ENCODE peak calls at places on chromosomes 12 and 14, in five cellular contexts. P is stimulated activated CD8-positive, alpha-beta memory T cell treated with anti-CD3 and anti-CD28 coated beads, Interleukin-4, amount 100 ng/mL, for 1 hour; H is NT2/D1; O is activated CD4-positive, CD25-positive, alpha-beta regulatory T cell treated with anti-CD3 and anti-CD28 coated beads, Interleukin-2, amount 50 U/mL, for 72 hours; C is T-helper 9 cell. G is an unnamed sample.
A peak's percentile ranks its signal among the peaks of the same experiment; 100 is the strongest.

GRCh38 chr12:70618371-70618770 is 18.9 kb downstream of the PTPRB start:
- DNase-seq in H (no peak), O (no peak), P (no peak), C (no peak), G (no peak)

GRCh38 chr14:54440037-54440436 is 1.1 kb downstream of the CNIH1 start:
- DNase-seq in H (no peak), P (no peak), C (no peak), O (no peak), G (no peak)

GRCh38 chr12:10408842-10409241 is 715 bp downstream of the KLRC4 start:
- DNase-seq in P (no peak), O (no peak), H (no peak), C (no peak), G (no peak)

GRCh38 chr12:22858849-22859569 is 234.0 kb downstream of the ETNK1 start:
- DNase-seq in O (no peak), P (no peak), C (no peak), H (no peak), G (no peak)

GRCh38 chr12:103742349-103742784 is 98.7 kb downstream of the NT5DC3 start:
- DNase-seq in P (no peak), C (no peak), O (no peak), H (no peak), G (peak; percentile 45)

GRCh38 chr12:62862259-62862881 is 72.6 kb downstream of the PPM1H start:
- DNase-seq in O (no peak), C (no peak), H (no peak), P (no peak), G (no peak)

GRCh38 chr14:104682107-104682593 is 7.3 kb upstream of the INF2 start:
- DNase-seq in C (no peak), O (no peak), H (peak; percentile 89), P (no peak), G (no peak)

GRCh38 chr14:30842431-30842830 is 31.9 kb upstream of the COCH start:
- DNase-seq in P (no peak), C (no peak), H (no peak), O (no peak), G (no peak)

GRCh38 chr12:112005419-112006395 is 7.3 kb downstream of the TMEM116 start:
- DNase-seq in P (no peak), O (no peak), H (no peak), C (no peak), G (no peak)

GRCh38 chr14:105742531-105742848 is 216.1 kb downstream of the TMEM121 start:
- DNase-seq in P (no peak), C (no peak), H (no peak), O (no peak), G (no peak)

GRCh38 chr12:26713885-26714383 is 119.1 kb downstream of the ITPR2 start:
- DNase-seq in C (no peak), H (no peak), O (no peak), P (no peak), G (no peak)

GRCh38 chr14:24367506-24368214 is at the start of gene NFATC4:
- DNase-seq in P (no peak), O (no peak), H (peak; percentile 63), C (no peak), G (peak; percentile 94)

GRCh38 chr12:105740970-105741725 is 397.6 kb downstream of the NUAK1 start:
- DNase-seq in O (no peak), C (no peak), P (no peak), H (no peak), G (no peak)

GRCh38 chr12:4849024-4849594 is 60.6 kb upstream of the KCNA1 start:
- DNase-seq in P (no peak), O (no peak), C (no peak), H (no peak), G (no peak)

GRCh38 chr12:121550974-121551631 is 29.7 kb downstream of the KDM2B start:
- DNase-seq in P (no peak), O (no peak), H (no peak), C (no peak), G (no peak)

GRCh38 chr12:57881035-57881973 is 34.8 kb upstream of the CTDSP2 start:
- DNase-seq in O (no peak), C (no peak), H (no peak), P (no peak), G (no peak)

GRCh38 chr12:57377103-57377840 is 53.6 kb downstream of the R3HDM2 start:
- DNase-seq in H (no peak), P (no peak), C (no peak), O (no peak), G (no peak)

GRCh38 chr12:232731-233614 is 19.0 kb upstream of the SLC6A12 start:
- DNase-seq in C (no peak), P (no peak), O (no peak), H (no peak), G (no peak)

GRCh38 chr12:122788387-122788786 is 14.0 kb downstream of the CCDC62 start:
- DNase-seq in H (no peak), C (no peak), O (no peak), P (no peak), G (no peak)

GRCh38 chr12:108254030-108254429 is 85.1 kb downstream of the CMKLR1 start:
- DNase-seq in O (no peak), C (no peak), H (no peak), P (no peak), G (no peak)

GRCh38 chr14:61563880-61564622 is 131.3 kb upstream of the HIF1A start:
- DNase-seq in H (no peak), P (no peak), C (no peak), O (no peak), G (no peak)

GRCh38 chr12:94898388-94898787 is 105.1 kb downstream of the NDUFA12 start:
- DNase-seq in O (no peak), H (no peak), C (no peak), P (no peak), G (no peak)

GRCh38 chr12:2168808-2169207 is 116.0 kb downstream of the CACNA1C start:
- DNase-seq in C (no peak), P (no peak), O (no peak), H (no peak), G (no peak)

GRCh38 chr12:75294338-75294737 is 35.8 kb downstream of the CAPS2 start:
- DNase-seq in P (no peak), H (no peak), C (no peak), O (no peak), G (no peak)

GRCh38 chr14:92780865-92781264 is 13.2 kb upstream of the GOLGA5 start:
- DNase-seq in O (no peak), P (no peak), C (no peak), H (no peak), G (no peak)

GRCh38 chr12:118025168-118025567 is 8.7 kb downstream of the RFC5 start:
- DNase-seq in P (no peak), C (no peak), H (no peak), O (no peak), G (no peak)

GRCh38 chr12:11860026-11860425 is 210.6 kb downstream of the ETV6 start:
- DNase-seq in H (no peak), C (no peak), O (no peak), P (no peak), G (no peak)

GRCh38 chr14:90495357-90496276 is 98.8 kb downstream of the CALM1 start:
- DNase-seq in P (peak; percentile 9), C (peak; percentile 33), O (no peak), H (peak; percentile 70), G (no peak)

GRCh38 chr12:64806593-64806992 is 17.9 kb upstream of the TBC1D30 start:
- DNase-seq in P (no peak), H (no peak), O (no peak), C (no peak), G (no peak)

GRCh38 chr14:103690332-103690731 is 24.9 kb downstream of the XRCC3 start:
- DNase-seq in H (no peak), P (no peak), C (no peak), O (no peak), G (no peak)

GRCh38 chr12:80445083-80445482 is 1.0 kb downstream of the PTPRQ start:
- DNase-seq in O (no peak), C (no peak), P (no peak), H (no peak), G (no peak)

GRCh38 chr14:57889245-57889644 is 23.4 kb upstream of the SLC35F4 start:
- DNase-seq in O (no peak), P (no peak), C (no peak), H (no peak), G (peak; percentile 6)